ENCODE peak calls at places on chromosomes 12 and 14, in seven cellular contexts. Z is HTR-8/SVneo; C is stimulated activated CD4-positive, alpha-beta T cell treated with anti-CD3 and anti-CD28 coated beads, TNF-alpha, amount 100 ng/mL, for 4 hours; R is HS-5; N is pancreas; W is sigmoid colon; A is A549. G is an unnamed sample.

GRCh38 chr12:128918910-128919309 is 65.6 kb downstream of the GLT1D1 start:
- DNase-seq in Z (no peak), C (no peak), R (no peak), N (no peak), W (no peak), A (no peak), G (no peak)

GRCh38 chr12:76308866-76309265 is 39.3 kb downstream of the BBS10 start:
- DNase-seq in Z (no peak), C (no peak), R (no peak), N (no peak), W (no peak), A (no peak), G (no peak)

GRCh38 chr12:125882141-125882540 is 816.9 kb downstream of the AACS start:
- DNase-seq in Z (no peak), C (no peak), R (no peak), N (no peak), W (no peak), A (no peak), G (no peak)

GRCh38 chr14:94599656-94600004 is 12.6 kb upstream of the SERPINA3 start:
- DNase-seq in Z (no peak), C (no peak), R (no peak), N (no peak), W (peak), A (peak), G (no peak)

GRCh38 chr14:95683793-95684192 is 2.4 kb upstream of the TCL1B start:
- DNase-seq in Z (no peak), C (no peak), R (no peak), N (no peak), W (no peak), A (peak), G (peak)

GRCh38 chr12:97639702-97640101 is 177.1 kb downstream of the RMST start:
- DNase-seq in Z (no peak), C (no peak), R (no peak), N (no peak), W (no peak), A (no peak), G (no peak)

GRCh38 chr14:79724934-79725717 is 486.2 kb downstream of the DIO2 start:
- DNase-seq in Z (no peak), C (no peak), R (no peak), N (peak), W (no peak), A (no peak), G (no peak)

GRCh38 chr12:85310456-85311076 is 30.5 kb downstream of the ALX1 start:
- DNase-seq in Z (no peak), C (no peak), R (peak), N (no peak), W (no peak), A (no peak), G (peak)

GRCh38 chr12:28709996-28710685 is 438.9 kb upstream of the FAR2 start:
- DNase-seq in Z (no peak), C (no peak), R (no peak), N (no peak), W (no peak), A (no peak), G (no peak)

GRCh38 chr12:81670759-81671158 is 88.4 kb downstream of the PPFIA2 start:
- DNase-seq in Z (no peak), C (no peak), R (no peak), N (no peak), W (no peak), A (no peak), G (no peak)

GRCh38 chr12:49626169-49626835 is 2.9 kb downstream of the PRPF40B start:
- DNase-seq in Z (no peak), C (no peak), R (no peak), N (no peak), W (no peak), A (peak), G (no peak)

GRCh38 chr12:75692883-75693282 is 181.5 kb upstream of the KRR1 start:
- DNase-seq in Z (no peak), C (no peak), R (no peak), N (no peak), W (no peak), A (no peak), G (no peak)

GRCh38 chr14:96103560-96104460 is 64.6 kb downstream of the C14orf132 start:
- DNase-seq in Z (no peak), C (no peak), R (no peak), N (no peak), W (no peak), A (no peak), G (no peak)

GRCh38 chr14:30621354-30621953 is 665 bp upstream of the SCFD1 start:
- DNase-seq in Z (no peak), C (no peak), R (no peak), N (peak), W (no peak), A (no peak), G (no peak)

GRCh38 chr12:52506858-52507715 is 13.1 kb downstream of the KRT5 start:
- DNase-seq in Z (peak), C (no peak), R (no peak), N (no peak), W (no peak), A (peak), G (no peak)

GRCh38 chr12:3333583-3333982 is 157.4 kb upstream of the PRMT8 start:
- DNase-seq in Z (no peak), C (no peak), R (no peak), N (no peak), W (peak), A (peak), G (peak)

GRCh38 chr14:92937229-92937937 is 14.4 kb downstream of the CHGA start:
- DNase-seq in Z (no peak), C (no peak), R (no peak), N (no peak), W (no peak), A (no peak), G (peak)

GRCh38 chr12:67355428-67356385 is 86.5 kb downstream of the CAND1 start:
- DNase-seq in Z (peak), C (no peak), R (peak), N (no peak), W (no peak), A (no peak), G (peak)

GRCh38 chr12:32170437-32170998 is 63.9 kb downstream of the BICD1 start:
- DNase-seq in Z (no peak), C (no peak), R (no peak), N (no peak), W (no peak), A (no peak), G (no peak)

GRCh38 chr12:117212563-117213190 is 22.4 kb upstream of the FBXO21 start:
- DNase-seq in Z (peak), C (peak), R (peak), N (peak), W (peak), A (peak), G (peak)

GRCh38 chr14:21070610-21071224 is 613 bp downstream of the ARHGEF40 start:
- DNase-seq in Z (no peak), C (no peak), R (no peak), N (peak), W (no peak), A (peak), G (no peak)

GRCh38 chr12:10557329-10557728 is 51.6 kb downstream of the EIF2S3B start:
- DNase-seq in Z (no peak), C (no peak), R (no peak), N (no peak), W (no peak), A (no peak), G (no peak)

GRCh38 chr12:4725057-4725456 is 4.9 kb downstream of the GALNT8 start:
- DNase-seq in Z (no peak), C (no peak), R (no peak), N (no peak), W (no peak), A (no peak), G (no peak)

GRCh38 chr12:125518074-125518473 is 452.8 kb downstream of the AACS start:
- DNase-seq in Z (no peak), C (no peak), R (no peak), N (peak), W (no peak), A (no peak), G (no peak)

GRCh38 chr14:88258026-88258425 is 65.0 kb downstream of the KCNK10 start:
- DNase-seq in Z (no peak), C (no peak), R (no peak), N (no peak), W (no peak), A (no peak), G (no peak)

GRCh38 chr14:87992720-87993484 is at the start of gene GALC:
- DNase-seq in Z (peak), C (peak), R (peak), N (peak), W (peak), A (peak), G (no peak)

GRCh38 chr12:40733871-40734270 is 41.6 kb downstream of the CNTN1 start:
- DNase-seq in Z (no peak), C (no peak), R (no peak), N (no peak), W (no peak), A (no peak), G (no peak)

GRCh38 chr14:52789118-52789517 is 2.3 kb downstream of the GNPNAT1 start:
- DNase-seq in Z (no peak), C (no peak), R (no peak), N (no peak), W (no peak), A (no peak), G (no peak)

GRCh38 chr12:65004270-65004669 is 116.8 kb downstream of the WIF1 start:
- DNase-seq in Z (no peak), C (no peak), R (peak), N (no peak), W (no peak), A (no peak), G (no peak)

GRCh38 chr12:123530683-123531082 is 2.8 kb downstream of the RILPL1 start:
- DNase-seq in Z (no peak), C (no peak), R (no peak), N (no peak), W (no peak), A (no peak), G (no peak)

GRCh38 chr12:95943231-95943842 is at the start of gene AMDHD1:
- DNase-seq in Z (peak), C (peak), R (no peak), N (no peak), W (peak), A (peak), G (peak)

GRCh38 chr12:128961308-128961923 is 108.1 kb downstream of the GLT1D1 start:
- DNase-seq in Z (no peak), C (no peak), R (no peak), N (no peak), W (no peak), A (no peak), G (no peak)

GRCh38 chr12:109309441-109310246 is 560 bp upstream of the FOXN4 start:
- DNase-seq in Z (no peak), C (no peak), R (no peak), N (no peak), W (no peak), A (no peak), G (no peak)

GRCh38 chr12:62332598-62332997 is 72.4 kb downstream of the USP15 start:
- DNase-seq in Z (no peak), C (no peak), R (peak), N (no peak), W (no peak), A (no peak), G (no peak)

GRCh38 chr14:65263161-65263788 is 149.3 kb upstream of the FUT8 start:
- DNase-seq in Z (no peak), C (no peak), R (no peak), N (no peak), W (no peak), A (no peak), G (no peak)

GRCh38 chr14:105087963-105088811 is 23.0 kb upstream of the GPR132 start:
- DNase-seq in Z (peak), C (no peak), R (no peak), N (peak), W (peak), A (peak), G (no peak)

G was measured in HCT116.